ENCODE peak calls at places on chromosome 13, in six cellular contexts. One of them, this sample, is unnamed.

GRCh38 chr13:34409496-34410163 is 532.4 kb upstream of the NBEA start:
- DNase-seq in GOT3: no peak
- DNase-seq in islet precursor cell: no peak
- DNase-seq in bronchial epithelial cell: no peak
- DNase-seq in stimulated activated CD4-positive, alpha-beta T cell treated with anti-CD3 and anti-CD28 coated beads, Interleukin-12 subunit alpha, Interleukin-12 subunit beta, amount 100 ng/mL, for 48 hours: no peak
- DNase-seq in SHP77: no peak
- DNase-seq in this sample: no peak

GRCh38 chr13:50320297-50320862 is 305.1 kb downstream of the KCNRG start:
- DNase-seq in GOT3: no peak
- DNase-seq in islet precursor cell: no peak
- DNase-seq in bronchial epithelial cell: peak; percentile 72
- DNase-seq in stimulated activated CD4-positive, alpha-beta T cell treated with anti-CD3 and anti-CD28 coated beads, Interleukin-12 subunit alpha, Interleukin-12 subunit beta, amount 100 ng/mL, for 48 hours: no peak
- DNase-seq in SHP77: peak; percentile 58
- DNase-seq in this sample: peak; percentile 17

GRCh38 chr13:21342699-21343442 is 116.2 kb downstream of the ZDHHC20 start:
- DNase-seq in GOT3: no peak
- DNase-seq in islet precursor cell: no peak
- DNase-seq in bronchial epithelial cell: no peak
- DNase-seq in stimulated activated CD4-positive, alpha-beta T cell treated with anti-CD3 and anti-CD28 coated beads, Interleukin-12 subunit alpha, Interleukin-12 subunit beta, amount 100 ng/mL, for 48 hours: no peak
- DNase-seq in SHP77: no peak
- DNase-seq in this sample: no peak

GRCh38 chr13:90792335-90792734 is 555.2 kb upstream of the MIR17HG start:
- DNase-seq in GOT3: no peak
- DNase-seq in islet precursor cell: no peak
- DNase-seq in bronchial epithelial cell: peak; percentile 55
- DNase-seq in stimulated activated CD4-positive, alpha-beta T cell treated with anti-CD3 and anti-CD28 coated beads, Interleukin-12 subunit alpha, Interleukin-12 subunit beta, amount 100 ng/mL, for 48 hours: no peak
- DNase-seq in SHP77: no peak
- DNase-seq in this sample: peak; percentile 26

GRCh38 chr13:85413664-85414063 is 385.6 kb downstream of the SLITRK6 start:
- DNase-seq in GOT3: no peak
- DNase-seq in islet precursor cell: no peak
- DNase-seq in bronchial epithelial cell: no peak
- DNase-seq in stimulated activated CD4-positive, alpha-beta T cell treated with anti-CD3 and anti-CD28 coated beads, Interleukin-12 subunit alpha, Interleukin-12 subunit beta, amount 100 ng/mL, for 48 hours: no peak
- DNase-seq in SHP77: no peak
- DNase-seq in this sample: no peak

GRCh38 chr13:72141845-72142470 is 275.0 kb upstream of the DACH1 start:
- DNase-seq in GOT3: no peak
- DNase-seq in islet precursor cell: no peak
- DNase-seq in bronchial epithelial cell: peak; percentile 84
- DNase-seq in stimulated activated CD4-positive, alpha-beta T cell treated with anti-CD3 and anti-CD28 coated beads, Interleukin-12 subunit alpha, Interleukin-12 subunit beta, amount 100 ng/mL, for 48 hours: no peak
- DNase-seq in SHP77: no peak
- DNase-seq in this sample: peak; percentile 49

GRCh38 chr13:113148407-113148806 is 10.0 kb upstream of the PROZ start:
- DNase-seq in GOT3: no peak
- DNase-seq in islet precursor cell: no peak
- DNase-seq in bronchial epithelial cell: no peak
- DNase-seq in stimulated activated CD4-positive, alpha-beta T cell treated with anti-CD3 and anti-CD28 coated beads, Interleukin-12 subunit alpha, Interleukin-12 subunit beta, amount 100 ng/mL, for 48 hours: no peak
- DNase-seq in SHP77: no peak
- DNase-seq in this sample: no peak

GRCh38 chr13:26853272-26853818 is 92.8 kb upstream of the GPR12 start:
- DNase-seq in GOT3: no peak
- DNase-seq in islet precursor cell: no peak
- DNase-seq in bronchial epithelial cell: no peak
- DNase-seq in stimulated activated CD4-positive, alpha-beta T cell treated with anti-CD3 and anti-CD28 coated beads, Interleukin-12 subunit alpha, Interleukin-12 subunit beta, amount 100 ng/mL, for 48 hours: no peak
- DNase-seq in SHP77: no peak
- DNase-seq in this sample: no peak

GRCh38 chr13:66154354-66154753 is 1075.8 kb downstream of the PCDH9 start:
- DNase-seq in GOT3: no peak
- DNase-seq in islet precursor cell: no peak
- DNase-seq in bronchial epithelial cell: no peak
- DNase-seq in stimulated activated CD4-positive, alpha-beta T cell treated with anti-CD3 and anti-CD28 coated beads, Interleukin-12 subunit alpha, Interleukin-12 subunit beta, amount 100 ng/mL, for 48 hours: no peak
- DNase-seq in SHP77: no peak
- DNase-seq in this sample: no peak

GRCh38 chr13:37127706-37128241 is 22.3 kb upstream of the CSNK1A1L start:
- DNase-seq in GOT3: no peak
- DNase-seq in islet precursor cell: no peak
- DNase-seq in bronchial epithelial cell: peak; percentile 73
- DNase-seq in stimulated activated CD4-positive, alpha-beta T cell treated with anti-CD3 and anti-CD28 coated beads, Interleukin-12 subunit alpha, Interleukin-12 subunit beta, amount 100 ng/mL, for 48 hours: no peak
- DNase-seq in SHP77: no peak
- DNase-seq in this sample: no peak

GRCh38 chr13:108033800-108034707 is 181.3 kb downstream of the LIG4 start:
- DNase-seq in GOT3: no peak
- DNase-seq in islet precursor cell: no peak
- DNase-seq in bronchial epithelial cell: peak; percentile 5
- DNase-seq in stimulated activated CD4-positive, alpha-beta T cell treated with anti-CD3 and anti-CD28 coated beads, Interleukin-12 subunit alpha, Interleukin-12 subunit beta, amount 100 ng/mL, for 48 hours: no peak
- DNase-seq in SHP77: no peak
- DNase-seq in this sample: peak; percentile 51

GRCh38 chr13:40982772-40983171 is 36.3 kb downstream of the ELF1 start:
- DNase-seq in GOT3: no peak
- DNase-seq in islet precursor cell: no peak
- DNase-seq in bronchial epithelial cell: peak; percentile 72
- DNase-seq in stimulated activated CD4-positive, alpha-beta T cell treated with anti-CD3 and anti-CD28 coated beads, Interleukin-12 subunit alpha, Interleukin-12 subunit beta, amount 100 ng/mL, for 48 hours: no peak
- DNase-seq in SHP77: no peak
- DNase-seq in this sample: no peak

GRCh38 chr13:28045861-28046260 is 54.5 kb downstream of the FLT3 start:
- DNase-seq in GOT3: no peak
- DNase-seq in islet precursor cell: no peak
- DNase-seq in bronchial epithelial cell: no peak
- DNase-seq in stimulated activated CD4-positive, alpha-beta T cell treated with anti-CD3 and anti-CD28 coated beads, Interleukin-12 subunit alpha, Interleukin-12 subunit beta, amount 100 ng/mL, for 48 hours: no peak
- DNase-seq in SHP77: no peak
- DNase-seq in this sample: no peak

GRCh38 chr13:74570046-74570445 is 435.8 kb upstream of the KLF12 start:
- DNase-seq in GOT3: no peak
- DNase-seq in islet precursor cell: no peak
- DNase-seq in bronchial epithelial cell: peak; percentile 85
- DNase-seq in stimulated activated CD4-positive, alpha-beta T cell treated with anti-CD3 and anti-CD28 coated beads, Interleukin-12 subunit alpha, Interleukin-12 subunit beta, amount 100 ng/mL, for 48 hours: no peak
- DNase-seq in SHP77: no peak
- DNase-seq in this sample: no peak

GRCh38 chr13:28002886-28003698 is 14.6 kb upstream of the URAD start:
- DNase-seq in GOT3: no peak
- DNase-seq in islet precursor cell: no peak
- DNase-seq in bronchial epithelial cell: no peak
- DNase-seq in stimulated activated CD4-positive, alpha-beta T cell treated with anti-CD3 and anti-CD28 coated beads, Interleukin-12 subunit alpha, Interleukin-12 subunit beta, amount 100 ng/mL, for 48 hours: no peak
- DNase-seq in SHP77: no peak
- DNase-seq in this sample: peak; percentile 16

GRCh38 chr13:24630851-24631341 is 49.3 kb upstream of the ATP12A start:
- DNase-seq in GOT3: no peak
- DNase-seq in islet precursor cell: peak; percentile 86
- DNase-seq in bronchial epithelial cell: peak; percentile 88
- DNase-seq in stimulated activated CD4-positive, alpha-beta T cell treated with anti-CD3 and anti-CD28 coated beads, Interleukin-12 subunit alpha, Interleukin-12 subunit beta, amount 100 ng/mL, for 48 hours: no peak
- DNase-seq in SHP77: no peak
- DNase-seq in this sample: peak; percentile 59

GRCh38 chr13:40352385-40352778 is 314.1 kb downstream of the FOXO1 start:
- DNase-seq in GOT3: no peak
- DNase-seq in islet precursor cell: no peak
- DNase-seq in bronchial epithelial cell: no peak
- DNase-seq in stimulated activated CD4-positive, alpha-beta T cell treated with anti-CD3 and anti-CD28 coated beads, Interleukin-12 subunit alpha, Interleukin-12 subunit beta, amount 100 ng/mL, for 48 hours: no peak
- DNase-seq in SHP77: no peak
- DNase-seq in this sample: peak; percentile 51

GRCh38 chr13:50448535-50448981 is 394.9 kb downstream of the DLEU7 start:
- DNase-seq in GOT3: no peak
- DNase-seq in islet precursor cell: no peak
- DNase-seq in bronchial epithelial cell: peak; percentile 90
- DNase-seq in stimulated activated CD4-positive, alpha-beta T cell treated with anti-CD3 and anti-CD28 coated beads, Interleukin-12 subunit alpha, Interleukin-12 subunit beta, amount 100 ng/mL, for 48 hours: no peak
- DNase-seq in SHP77: peak; percentile 18
- DNase-seq in this sample: no peak

GRCh38 chr13:111922086-111922485 is 144.9 kb upstream of the SOX1 start:
- DNase-seq in GOT3: no peak
- DNase-seq in islet precursor cell: peak; percentile 16
- DNase-seq in bronchial epithelial cell: no peak
- DNase-seq in stimulated activated CD4-positive, alpha-beta T cell treated with anti-CD3 and anti-CD28 coated beads, Interleukin-12 subunit alpha, Interleukin-12 subunit beta, amount 100 ng/mL, for 48 hours: no peak
- DNase-seq in SHP77: no peak
- DNase-seq in this sample: no peak

GRCh38 chr13:42977219-42977659 is 14.8 kb downstream of the EPSTI1 start:
- DNase-seq in GOT3: no peak
- DNase-seq in islet precursor cell: no peak
- DNase-seq in bronchial epithelial cell: no peak
- DNase-seq in stimulated activated CD4-positive, alpha-beta T cell treated with anti-CD3 and anti-CD28 coated beads, Interleukin-12 subunit alpha, Interleukin-12 subunit beta, amount 100 ng/mL, for 48 hours: no peak
- DNase-seq in SHP77: no peak
- DNase-seq in this sample: no peak

GRCh38 chr13:93080587-93080986 is 146.0 kb upstream of the GPC6 start:
- DNase-seq in GOT3: no peak
- DNase-seq in islet precursor cell: no peak
- DNase-seq in bronchial epithelial cell: peak; percentile 33
- DNase-seq in stimulated activated CD4-positive, alpha-beta T cell treated with anti-CD3 and anti-CD28 coated beads, Interleukin-12 subunit alpha, Interleukin-12 subunit beta, amount 100 ng/mL, for 48 hours: no peak
- DNase-seq in SHP77: no peak
- DNase-seq in this sample: peak; percentile 39

GRCh38 chr13:105121221-105121620 is 1414.2 kb downstream of the EFNB2 start:
- DNase-seq in GOT3: no peak
- DNase-seq in islet precursor cell: no peak
- DNase-seq in bronchial epithelial cell: no peak
- DNase-seq in stimulated activated CD4-positive, alpha-beta T cell treated with anti-CD3 and anti-CD28 coated beads, Interleukin-12 subunit alpha, Interleukin-12 subunit beta, amount 100 ng/mL, for 48 hours: no peak
- DNase-seq in SHP77: no peak
- DNase-seq in this sample: no peak

GRCh38 chr13:110388141-110388943 is 81.3 kb downstream of the COL4A2 start:
- DNase-seq in GOT3: no peak
- DNase-seq in islet precursor cell: peak; percentile 89
- DNase-seq in bronchial epithelial cell: peak; percentile 58
- DNase-seq in stimulated activated CD4-positive, alpha-beta T cell treated with anti-CD3 and anti-CD28 coated beads, Interleukin-12 subunit alpha, Interleukin-12 subunit beta, amount 100 ng/mL, for 48 hours: no peak
- DNase-seq in SHP77: no peak
- DNase-seq in this sample: peak; percentile 24

GRCh38 chr13:69324109-69324886 is 783.3 kb upstream of the ATXN8OS start:
- DNase-seq in GOT3: no peak
- DNase-seq in islet precursor cell: no peak
- DNase-seq in bronchial epithelial cell: peak; percentile 8
- DNase-seq in stimulated activated CD4-positive, alpha-beta T cell treated with anti-CD3 and anti-CD28 coated beads, Interleukin-12 subunit alpha, Interleukin-12 subunit beta, amount 100 ng/mL, for 48 hours: no peak
- DNase-seq in SHP77: peak; percentile 34
- DNase-seq in this sample: peak; percentile 36

GRCh38 chr13:46354143-46355087 is 32.6 kb downstream of the RUBCNL start:
- DNase-seq in GOT3: no peak
- DNase-seq in islet precursor cell: no peak
- DNase-seq in bronchial epithelial cell: peak; percentile 83
- DNase-seq in stimulated activated CD4-positive, alpha-beta T cell treated with anti-CD3 and anti-CD28 coated beads, Interleukin-12 subunit alpha, Interleukin-12 subunit beta, amount 100 ng/mL, for 48 hours: peak; percentile 40
- DNase-seq in SHP77: no peak
- DNase-seq in this sample: peak; percentile 94

This sample was measured in MCF 10A.